ENCODE peak calls at places on chromosomes 4 and X, in seven cellular contexts. One of them, this sample, is unnamed.

GRCh38 chr4:145520172-145520571 is 38.5 kb downstream of the SMAD1 start:
- DNase-seq in psoas muscle: no peak
- DNase-seq in type B pancreatic cell: no peak
- DNase-seq in BJ: no peak
- DNase-seq in GM13977: no peak
- DNase-seq in tibial nerve: no peak
- DNase-seq in GM12865: peak
- DNase-seq in this sample: no peak

GRCh38 chr4:85498068-85498733 is 23.3 kb downstream of the ARHGAP24 start:
- DNase-seq in psoas muscle: peak
- DNase-seq in type B pancreatic cell: no peak
- DNase-seq in BJ: peak
- DNase-seq in GM13977: peak
- DNase-seq in tibial nerve: no peak
- DNase-seq in GM12865: peak
- DNase-seq in this sample: peak

GRCh38 chrX:17042046-17042445 is 95.6 kb downstream of the REPS2 start:
- DNase-seq in psoas muscle: no peak
- DNase-seq in type B pancreatic cell: no peak
- DNase-seq in BJ: no peak
- DNase-seq in GM13977: no peak
- DNase-seq in tibial nerve: no peak
- DNase-seq in GM12865: no peak
- DNase-seq in this sample: no peak

GRCh38 chr4:123529278-123529568 is 132.6 kb downstream of the SPRY1 start:
- DNase-seq in psoas muscle: no peak
- DNase-seq in type B pancreatic cell: no peak
- DNase-seq in BJ: no peak
- DNase-seq in GM13977: no peak
- DNase-seq in tibial nerve: no peak
- DNase-seq in GM12865: no peak
- DNase-seq in this sample: no peak

GRCh38 chrX:45628041-45628440 is 427.4 kb upstream of the DIPK2B start:
- DNase-seq in psoas muscle: no peak
- DNase-seq in type B pancreatic cell: no peak
- DNase-seq in BJ: no peak
- DNase-seq in GM13977: no peak
- DNase-seq in tibial nerve: no peak
- DNase-seq in GM12865: no peak
- DNase-seq in this sample: no peak

GRCh38 chr4:2462992-2463762 is 5.7 kb upstream of the RNF4 start:
- DNase-seq in psoas muscle: no peak
- DNase-seq in type B pancreatic cell: no peak
- DNase-seq in BJ: no peak
- DNase-seq in GM13977: no peak
- DNase-seq in tibial nerve: no peak
- DNase-seq in GM12865: no peak
- DNase-seq in this sample: no peak

GRCh38 chr4:176902710-176903323 is 110.1 kb upstream of the VEGFC start:
- DNase-seq in psoas muscle: no peak
- DNase-seq in type B pancreatic cell: no peak
- DNase-seq in BJ: peak
- DNase-seq in GM13977: peak
- DNase-seq in tibial nerve: no peak
- DNase-seq in GM12865: peak
- DNase-seq in this sample: peak

GRCh38 chrX:120672389-120672788 is 42.5 kb upstream of the C1GALT1C1 start:
- DNase-seq in psoas muscle: peak
- DNase-seq in type B pancreatic cell: no peak
- DNase-seq in BJ: peak
- DNase-seq in GM13977: no peak
- DNase-seq in tibial nerve: peak
- DNase-seq in GM12865: no peak
- DNase-seq in this sample: no peak

GRCh38 chr4:165079476-165079875 is 25.8 kb downstream of the TRIM75 start:
- DNase-seq in psoas muscle: peak
- DNase-seq in type B pancreatic cell: no peak
- DNase-seq in BJ: no peak
- DNase-seq in GM13977: peak
- DNase-seq in tibial nerve: no peak
- DNase-seq in GM12865: no peak
- DNase-seq in this sample: no peak

GRCh38 chr4:111699163-111699562 is 446.1 kb upstream of the FAM241A start:
- DNase-seq in psoas muscle: no peak
- DNase-seq in type B pancreatic cell: no peak
- DNase-seq in BJ: no peak
- DNase-seq in GM13977: no peak
- DNase-seq in tibial nerve: no peak
- DNase-seq in GM12865: no peak
- DNase-seq in this sample: no peak

GRCh38 chr4:150006197-150006596 is 72.0 kb upstream of the DCLK2 start:
- DNase-seq in psoas muscle: no peak
- DNase-seq in type B pancreatic cell: no peak
- DNase-seq in BJ: no peak
- DNase-seq in GM13977: no peak
- DNase-seq in tibial nerve: no peak
- DNase-seq in GM12865: no peak
- DNase-seq in this sample: no peak

DNA sequence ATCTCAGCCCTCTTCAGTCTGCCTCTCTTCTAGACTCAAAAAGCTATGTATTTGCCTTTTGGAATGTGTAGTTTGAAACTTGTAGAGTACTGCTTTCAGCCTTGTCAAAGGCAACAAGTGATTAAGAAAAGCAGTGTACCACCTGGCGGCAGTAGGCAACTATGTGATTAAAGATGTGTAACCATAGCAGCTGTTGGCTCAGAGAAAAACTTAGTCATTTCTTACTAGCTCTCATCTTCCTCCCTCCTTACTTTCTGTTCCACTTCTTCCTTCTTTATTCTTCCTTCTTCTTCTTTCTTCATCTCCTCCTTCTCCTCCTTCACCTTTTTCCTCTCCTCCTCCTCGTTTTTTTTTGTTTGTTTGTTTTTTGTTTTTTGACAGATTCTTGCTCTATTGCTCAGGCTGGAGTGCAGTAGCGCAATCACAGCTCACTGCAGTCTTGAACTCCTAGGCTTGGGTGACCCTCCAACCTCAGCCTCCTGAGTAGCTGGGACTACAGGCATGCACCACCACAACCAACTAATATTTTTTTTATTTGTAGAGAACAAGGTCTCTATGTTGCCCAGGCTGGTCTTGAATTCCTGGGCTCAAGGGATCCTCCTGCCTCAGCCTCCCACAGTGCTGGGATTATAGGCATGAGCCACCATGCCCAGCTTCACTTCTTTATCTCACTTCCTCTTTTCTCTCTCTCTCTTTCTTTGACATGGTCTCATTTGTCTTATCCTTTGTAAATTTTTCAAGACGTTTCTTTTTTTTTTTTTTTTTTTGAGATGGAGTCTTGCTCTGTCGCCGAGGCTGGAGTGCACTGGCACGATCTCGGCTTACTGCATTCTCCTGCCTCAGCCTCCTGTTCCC is 32.6 kb downstream of the ABHD18 start:
- DNase-seq in psoas muscle: no peak
- DNase-seq in type B pancreatic cell: no peak
- DNase-seq in BJ: no peak
- DNase-seq in GM13977: peak
- DNase-seq in tibial nerve: no peak
- DNase-seq in GM12865: peak
- DNase-seq in this sample: peak
- TF ChIP-seq CTCF in psoas muscle: no peak
- TF ChIP-seq CTCF in type B pancreatic cell: no peak
- TF ChIP-seq CTCF in BJ: no peak
- TF ChIP-seq CTCF in GM13977: peak
- TF ChIP-seq CTCF in tibial nerve: no peak
- TF ChIP-seq CTCF in GM12865: peak
- TF ChIP-seq CTCF in this sample: peak

GRCh38 chr4:183760326-183760725 is 101.2 kb downstream of the TRAPPC11 start:
- DNase-seq in psoas muscle: no peak
- DNase-seq in type B pancreatic cell: no peak
- DNase-seq in BJ: no peak
- DNase-seq in GM13977: no peak
- DNase-seq in tibial nerve: no peak
- DNase-seq in GM12865: no peak
- DNase-seq in this sample: no peak

GRCh38 chr4:183758735-183759447 is 99.8 kb downstream of the TRAPPC11 start:
- DNase-seq in psoas muscle: no peak
- DNase-seq in type B pancreatic cell: no peak
- DNase-seq in BJ: no peak
- DNase-seq in GM13977: no peak
- DNase-seq in tibial nerve: no peak
- DNase-seq in GM12865: no peak
- DNase-seq in this sample: no peak

GRCh38 chr4:183757105-183757504 is 98.0 kb downstream of the TRAPPC11 start:
- DNase-seq in psoas muscle: no peak
- DNase-seq in type B pancreatic cell: no peak
- DNase-seq in BJ: no peak
- DNase-seq in GM13977: no peak
- DNase-seq in tibial nerve: no peak
- DNase-seq in GM12865: no peak
- DNase-seq in this sample: no peak

GRCh38 chr4:183758006-183758734 is 99.1 kb downstream of the TRAPPC11 start:
- DNase-seq in psoas muscle: peak
- DNase-seq in type B pancreatic cell: no peak
- DNase-seq in BJ: no peak
- DNase-seq in GM13977: no peak
- DNase-seq in tibial nerve: peak
- DNase-seq in GM12865: no peak
- DNase-seq in this sample: no peak
- TF ChIP-seq CTCF in psoas muscle: no peak
- TF ChIP-seq CTCF in type B pancreatic cell: peak
- TF ChIP-seq CTCF in BJ: no peak
- TF ChIP-seq CTCF in GM13977: peak
- TF ChIP-seq CTCF in tibial nerve: peak
- TF ChIP-seq CTCF in GM12865: no peak
- TF ChIP-seq CTCF in this sample: no peak

GRCh38 chrX:15566244-15566643 is 34.5 kb downstream of the ACE2 start:
- DNase-seq in psoas muscle: no peak
- DNase-seq in type B pancreatic cell: no peak
- DNase-seq in BJ: no peak
- DNase-seq in GM13977: no peak
- DNase-seq in tibial nerve: no peak
- DNase-seq in GM12865: no peak
- DNase-seq in this sample: no peak
- TF ChIP-seq CTCF in psoas muscle: no peak
- TF ChIP-seq CTCF in type B pancreatic cell: peak
- TF ChIP-seq CTCF in BJ: no peak
- TF ChIP-seq CTCF in GM13977: no peak
- TF ChIP-seq CTCF in tibial nerve: no peak
- TF ChIP-seq CTCF in GM12865: no peak
- TF ChIP-seq CTCF in this sample: no peak

DNA sequence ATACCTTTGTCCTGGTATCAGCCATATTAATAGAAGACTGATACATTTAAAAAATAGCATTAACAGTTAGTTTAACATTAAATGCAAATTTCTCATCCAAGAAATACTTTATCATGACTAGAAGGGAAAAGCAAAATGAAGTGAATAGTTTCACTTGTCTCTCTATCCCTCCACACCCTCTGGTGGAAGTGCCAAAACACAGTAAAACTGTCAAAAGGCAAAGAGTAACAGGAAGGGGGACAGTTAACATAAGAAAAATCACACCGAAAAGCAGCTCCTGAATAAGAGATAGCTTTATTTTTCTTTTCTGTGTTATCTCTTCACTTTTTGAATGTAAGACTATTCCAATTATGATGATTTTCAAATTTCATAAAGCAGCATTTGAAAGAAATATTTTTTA is 187.2 kb downstream of the FBXW7 start:
- DNase-seq in psoas muscle: no peak
- DNase-seq in type B pancreatic cell: no peak
- DNase-seq in BJ: no peak
- DNase-seq in GM13977: no peak
- DNase-seq in tibial nerve: no peak
- DNase-seq in GM12865: no peak
- DNase-seq in this sample: no peak
- TF ChIP-seq CTCF in psoas muscle: no peak
- TF ChIP-seq CTCF in type B pancreatic cell: peak
- TF ChIP-seq CTCF in BJ: peak
- TF ChIP-seq CTCF in GM13977: peak
- TF ChIP-seq CTCF in tibial nerve: no peak
- TF ChIP-seq CTCF in GM12865: no peak
- TF ChIP-seq CTCF in this sample: no peak

GRCh38 chr4:186169942-186170802 is 21.2 kb upstream of the CYP4V2 start:
- DNase-seq in psoas muscle: no peak
- DNase-seq in type B pancreatic cell: no peak
- DNase-seq in BJ: no peak
- DNase-seq in GM13977: no peak
- DNase-seq in tibial nerve: no peak
- DNase-seq in GM12865: no peak
- DNase-seq in this sample: no peak
- TF ChIP-seq CTCF in psoas muscle: no peak
- TF ChIP-seq CTCF in type B pancreatic cell: no peak
- TF ChIP-seq CTCF in BJ: no peak
- TF ChIP-seq CTCF in GM13977: no peak
- TF ChIP-seq CTCF in tibial nerve: no peak
- TF ChIP-seq CTCF in GM12865: peak
- TF ChIP-seq CTCF in this sample: no peak

GRCh38 chr4:138242830-138243149 is 641 bp upstream of the SLC7A11 start:
- DNase-seq in psoas muscle: no peak
- DNase-seq in type B pancreatic cell: no peak
- DNase-seq in BJ: no peak
- DNase-seq in GM13977: no peak
- DNase-seq in tibial nerve: no peak
- DNase-seq in GM12865: peak
- DNase-seq in this sample: no peak
- TF ChIP-seq CTCF in psoas muscle: no peak
- TF ChIP-seq CTCF in type B pancreatic cell: no peak
- TF ChIP-seq CTCF in BJ: no peak
- TF ChIP-seq CTCF in GM13977: no peak
- TF ChIP-seq CTCF in tibial nerve: no peak
- TF ChIP-seq CTCF in GM12865: no peak
- TF ChIP-seq CTCF in this sample: no peak

DNA sequence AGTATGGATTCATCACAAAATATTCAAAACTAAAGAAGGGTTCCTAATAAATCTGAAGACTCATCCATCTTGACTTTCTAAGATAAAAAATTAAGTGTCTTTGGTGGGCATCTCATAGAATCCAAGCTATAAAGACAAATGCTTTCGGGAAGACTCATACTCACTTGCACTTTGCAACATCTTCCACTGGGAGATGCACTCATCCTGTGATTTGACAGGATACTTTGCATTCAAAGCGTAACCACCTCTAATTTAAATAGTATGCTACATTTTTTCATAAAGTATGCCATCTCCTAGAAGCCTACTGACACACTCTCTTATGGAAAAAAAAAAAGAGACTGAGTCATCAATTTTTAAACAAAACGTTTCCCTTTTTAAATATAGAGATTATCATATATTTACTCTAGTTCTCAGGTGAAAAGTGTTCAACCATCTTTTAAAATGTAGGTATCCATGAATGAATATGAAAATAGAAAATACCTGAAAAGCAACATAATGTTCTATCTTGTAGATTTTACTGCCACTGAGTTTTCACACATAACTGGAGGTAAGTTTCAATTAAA is 119.6 kb downstream of the KLHL13 start:
- DNase-seq in psoas muscle: no peak
- DNase-seq in type B pancreatic cell: no peak
- DNase-seq in BJ: no peak
- DNase-seq in GM13977: peak
- DNase-seq in tibial nerve: no peak
- DNase-seq in GM12865: peak
- DNase-seq in this sample: no peak
- TF ChIP-seq CTCF in psoas muscle: peak
- TF ChIP-seq CTCF in type B pancreatic cell: peak
- TF ChIP-seq CTCF in BJ: peak
- TF ChIP-seq CTCF in GM13977: peak
- TF ChIP-seq CTCF in tibial nerve: no peak
- TF ChIP-seq CTCF in GM12865: peak
- TF ChIP-seq CTCF in this sample: peak